ENCODE peak calls at places on chromosomes 11 and 22, in five cellular contexts. One of them, this sample, is unnamed.

GRCh38 chr11:8693555-8693954 is 11.0 kb downstream of the RPL27A start:
- DNase-seq in AG09319: no peak
- DNase-seq in non-pigmented ciliary epithelial cell: no peak
- DNase-seq in IMR-90: no peak
- DNase-seq in adipocyte: no peak
- DNase-seq in this sample: no peak

GRCh38 chr11:34492806-34493414 is 20.7 kb downstream of the ELF5 start:
- DNase-seq in adipocyte: peak; percentile 84
- DNase-seq in IMR-90: peak; percentile 51
- DNase-seq in AG09319: peak; percentile 22
- DNase-seq in non-pigmented ciliary epithelial cell: no peak
- DNase-seq in this sample: peak; percentile 64

GRCh38 chr22:21446128-21446826 is 20.9 kb upstream of the TMEM191C start:
- DNase-seq in IMR-90: no peak
- DNase-seq in adipocyte: no peak
- DNase-seq in non-pigmented ciliary epithelial cell: no peak
- DNase-seq in AG09319: no peak
- DNase-seq in this sample: peak; percentile 23

GRCh38 chr11:61489833-61490585 is 18.5 kb upstream of the LRRC10B start:
- DNase-seq in AG09319: no peak
- DNase-seq in non-pigmented ciliary epithelial cell: no peak
- DNase-seq in IMR-90: peak; percentile 10
- DNase-seq in adipocyte: peak; percentile 78
- DNase-seq in this sample: peak; percentile 54

GRCh38 chr11:18563090-18563730 is 25.3 kb downstream of the UEVLD start:
- DNase-seq in AG09319: no peak
- DNase-seq in adipocyte: peak; percentile 29
- DNase-seq in IMR-90: no peak
- DNase-seq in non-pigmented ciliary epithelial cell: no peak
- DNase-seq in this sample: no peak

GRCh38 chr11:44630511-44631210 is 65.2 kb downstream of the CD82 start:
- DNase-seq in adipocyte: no peak
- DNase-seq in IMR-90: no peak
- DNase-seq in non-pigmented ciliary epithelial cell: no peak
- DNase-seq in AG09319: no peak
- DNase-seq in this sample: no peak

GRCh38 chr22:36386351-36386899 is 1.3 kb downstream of the MYH9 start:
- DNase-seq in non-pigmented ciliary epithelial cell: no peak
- DNase-seq in adipocyte: peak; percentile 65
- DNase-seq in IMR-90: no peak
- DNase-seq in AG09319: no peak
- DNase-seq in this sample: peak; percentile 55

GRCh38 chr11:71971676-71972075 is 27.0 kb upstream of the IL18BP start:
- DNase-seq in AG09319: no peak
- DNase-seq in IMR-90: no peak
- DNase-seq in adipocyte: no peak
- DNase-seq in non-pigmented ciliary epithelial cell: no peak
- DNase-seq in this sample: no peak

This sample was measured in left ventricle myocardium superior.